ENCODE peak calls at places on chromosomes 3 and 15, in nine cellular contexts. J is germinal center; B is stimulated activated CD8-positive, alpha-beta memory T cell treated with anti-CD3 and anti-CD28 coated beads, Interleukin-12 subunit alpha, Interleukin-12 subunit beta, amount 100 ng/mL, for 1 hour; Q is brain microvascular endothelial cell; D is A549; P is AG08396; H is NCI-H1930; W is NCI-H748 treated with DMSO at 0.1 percent for 48 hours; A is HFF-Myc. Z is an unnamed sample.
A peak's percentile ranks its signal among the peaks of the same experiment; 100 is the strongest.

GRCh38 chr3:169268286-169268776 is 395.2 kb downstream of the MECOM start:
- DNase-seq in J (no peak), B (no peak), Q (no peak), D (no peak), P (no peak), H (no peak), W (no peak), A (no peak), Z (peak; percentile 55)

GRCh38 chr3:160449660-160450598 is at the start of gene TRIM59:
- DNase-seq in J (peak; percentile 99), B (peak; percentile 94), Q (peak; percentile 98), D (peak; percentile 97), P (peak; percentile 98), H (no peak), W (no peak), A (peak; percentile 97), Z (peak; percentile 86)

GRCh38 chr3:42120866-42121265 is 29.7 kb downstream of the TRAK1 start:
- DNase-seq in J (no peak), B (no peak), Q (no peak), D (no peak), P (no peak), H (no peak), W (no peak), A (no peak), Z (no peak)

GRCh38 chr3:61936344-61936937 is 375.1 kb downstream of the PTPRG start:
- DNase-seq in J (peak; percentile 11), B (peak; percentile 1), Q (peak; percentile 25), D (peak; percentile 1), P (peak; percentile 18), H (no peak), W (no peak), A (no peak), Z (no peak)

GRCh38 chr3:59049671-59050331 is at the start of gene CFAP20DC:
- DNase-seq in J (peak; percentile 97), B (peak; percentile 78), Q (peak; percentile 92), D (peak; percentile 90), P (peak; percentile 95), H (peak; percentile 66), W (peak; percentile 85), A (peak; percentile 90), Z (peak; percentile 76)

GRCh38 chr3:159169828-159170227 is 368.0 kb downstream of the MFSD1 start:
- DNase-seq in J (no peak), B (no peak), Q (peak; percentile 53), D (peak; percentile 84), P (peak; percentile 24), H (no peak), W (no peak), A (peak; percentile 69), Z (peak; percentile 23)

GRCh38 chr3:126083138-126083445 is 832 bp downstream of the SLC41A3 start:
- DNase-seq in J (no peak), B (no peak), Q (no peak), D (no peak), P (no peak), H (no peak), W (no peak), A (no peak), Z (no peak)

GRCh38 chr15:75989045-75989444 is 23.2 kb downstream of the NRG4 start:
- DNase-seq in J (no peak), B (no peak), Q (no peak), D (no peak), P (no peak), H (no peak), W (no peak), A (no peak), Z (no peak)

GRCh38 chr15:43930079-43930478 is 103.3 kb downstream of the WDR76 start:
- DNase-seq in J (peak; percentile 21), B (no peak), Q (no peak), D (no peak), P (peak; percentile 24), H (no peak), W (no peak), A (no peak), Z (peak; percentile 77)

GRCh38 chr15:76994496-76994895 is 430 bp upstream of the PSTPIP1 start:
- DNase-seq in J (no peak), B (no peak), Q (no peak), D (no peak), P (no peak), H (no peak), W (no peak), A (no peak), Z (no peak)

GRCh38 chr15:73334086-73334485 is 34.7 kb downstream of the HCN4 start:
- DNase-seq in J (no peak), B (no peak), Q (no peak), D (no peak), P (no peak), H (no peak), W (no peak), A (no peak), Z (no peak)

GRCh38 chr3:124834723-124835718 is 52.1 kb downstream of the ITGB5 start:
- DNase-seq in J (peak; percentile 14), B (peak; percentile 30), Q (peak; percentile 89), D (peak; percentile 91), P (peak; percentile 27), H (no peak), W (peak; percentile 85), A (peak; percentile 45), Z (no peak)

GRCh38 chr15:31272558-31273257 is 53.9 kb upstream of the KLF13 start:
- DNase-seq in J (no peak), B (no peak), Q (no peak), D (no peak), P (no peak), H (no peak), W (no peak), A (no peak), Z (no peak)

GRCh38 chr15:64072812-64073211 is 20.8 kb downstream of the CIAO2A start:
- DNase-seq in J (no peak), B (no peak), Q (no peak), D (no peak), P (no peak), H (no peak), W (no peak), A (no peak), Z (peak; percentile 80)